ENCODE peak calls at places on chromosomes 13 and 19, in eight cellular contexts. One of them, this sample, is unnamed.

GRCh38 chr19:21098291-21098690 is 16.3 kb downstream of the ZNF714 start:
- DNase-seq in H54: no peak
- DNase-seq in heart right ventricle: no peak
- DNase-seq in LHCN-M2: no peak
- DNase-seq in caudate nucleus: no peak
- DNase-seq in GM04504: no peak
- DNase-seq in SK-N-SH: no peak
- DNase-seq in iris pigment epithelial cell: no peak
- DNase-seq in this sample: no peak

GRCh38 chr13:27954406-27954851 is 14.7 kb downstream of the CDX2 start:
- DNase-seq in iris pigment epithelial cell: peak
- DNase-seq in heart right ventricle: no peak
- DNase-seq in H54: no peak
- DNase-seq in LHCN-M2: no peak
- DNase-seq in GM04504: no peak
- DNase-seq in SK-N-SH: peak
- DNase-seq in caudate nucleus: no peak
- DNase-seq in this sample: peak

GRCh38 chr13:21849323-21849722 is 178.4 kb downstream of the FGF9 start:
- DNase-seq in LHCN-M2: no peak
- DNase-seq in heart right ventricle: no peak
- DNase-seq in iris pigment epithelial cell: peak
- DNase-seq in SK-N-SH: peak
- DNase-seq in H54: no peak
- DNase-seq in GM04504: no peak
- DNase-seq in caudate nucleus: no peak
- DNase-seq in this sample: peak

GRCh38 chr13:112851107-112852046 is 117.6 kb upstream of the MCF2L start:
- DNase-seq in iris pigment epithelial cell: no peak
- DNase-seq in LHCN-M2: no peak
- DNase-seq in SK-N-SH: no peak
- DNase-seq in heart right ventricle: no peak
- DNase-seq in GM04504: no peak
- DNase-seq in H54: no peak
- DNase-seq in caudate nucleus: no peak
- DNase-seq in this sample: no peak

GRCh38 chr13:113903912-113904311 is 40.0 kb upstream of the GAS6 start:
- DNase-seq in caudate nucleus: no peak
- DNase-seq in LHCN-M2: no peak
- DNase-seq in heart right ventricle: no peak
- DNase-seq in H54: no peak
- DNase-seq in SK-N-SH: no peak
- DNase-seq in iris pigment epithelial cell: no peak
- DNase-seq in GM04504: no peak
- DNase-seq in this sample: no peak

GRCh38 chr19:32814046-32814445 is 55.5 kb downstream of the SLC7A9 start:
- DNase-seq in LHCN-M2: no peak
- DNase-seq in iris pigment epithelial cell: no peak
- DNase-seq in H54: no peak
- DNase-seq in caudate nucleus: no peak
- DNase-seq in SK-N-SH: no peak
- DNase-seq in GM04504: no peak
- DNase-seq in heart right ventricle: no peak
- DNase-seq in this sample: no peak

GRCh38 chr19:48603850-48604249 is 2.7 kb upstream of the SPACA4 start:
- DNase-seq in GM04504: no peak
- DNase-seq in caudate nucleus: no peak
- DNase-seq in LHCN-M2: no peak
- DNase-seq in H54: no peak
- DNase-seq in SK-N-SH: no peak
- DNase-seq in iris pigment epithelial cell: no peak
- DNase-seq in heart right ventricle: no peak
- DNase-seq in this sample: no peak

GRCh38 chr13:98664047-98664446 is 87.1 kb upstream of the STK24 start:
- DNase-seq in iris pigment epithelial cell: peak
- DNase-seq in GM04504: no peak
- DNase-seq in LHCN-M2: peak
- DNase-seq in caudate nucleus: no peak
- DNase-seq in H54: peak
- DNase-seq in heart right ventricle: no peak
- DNase-seq in SK-N-SH: no peak
- DNase-seq in this sample: no peak